ENCODE peak calls at places on chromosomes 4 and X, in four cellular contexts. One of them, this sample, is unnamed.

GRCh38 chr4:133802741-133803140 is 398.8 kb downstream of the PABPC4L start:
- DNase-seq in progenitor cell of endocrine pancreas: no peak
- DNase-seq in activated CD4-positive, alpha-beta memory T cell treated with anti-CD3 and anti-CD28 coated beads, Interleukin-2, amount 10 ng/mL, durations not matched to agents 7 days and 5 days: no peak
- DNase-seq in NCI-H2081: no peak
- DNase-seq in this sample: no peak

GRCh38 chr4:89640620-89641366 is 196.2 kb downstream of the SNCA start:
- DNase-seq in progenitor cell of endocrine pancreas: peak
- DNase-seq in activated CD4-positive, alpha-beta memory T cell treated with anti-CD3 and anti-CD28 coated beads, Interleukin-2, amount 10 ng/mL, durations not matched to agents 7 days and 5 days: no peak
- DNase-seq in NCI-H2081: no peak
- DNase-seq in this sample: peak

GRCh38 chrX:43333543-43333942 is 322.6 kb upstream of the MAOA start:
- DNase-seq in progenitor cell of endocrine pancreas: no peak
- DNase-seq in activated CD4-positive, alpha-beta memory T cell treated with anti-CD3 and anti-CD28 coated beads, Interleukin-2, amount 10 ng/mL, durations not matched to agents 7 days and 5 days: no peak
- DNase-seq in NCI-H2081: no peak
- DNase-seq in this sample: no peak

GRCh38 chrX:86215260-86215659 is 67.0 kb downstream of the DACH2 start:
- DNase-seq in progenitor cell of endocrine pancreas: no peak
- DNase-seq in activated CD4-positive, alpha-beta memory T cell treated with anti-CD3 and anti-CD28 coated beads, Interleukin-2, amount 10 ng/mL, durations not matched to agents 7 days and 5 days: no peak
- DNase-seq in NCI-H2081: no peak
- DNase-seq in this sample: no peak

GRCh38 chrX:26915064-26915463 is 548.1 kb downstream of the PPP4R3C start:
- DNase-seq in progenitor cell of endocrine pancreas: no peak
- DNase-seq in activated CD4-positive, alpha-beta memory T cell treated with anti-CD3 and anti-CD28 coated beads, Interleukin-2, amount 10 ng/mL, durations not matched to agents 7 days and 5 days: no peak
- DNase-seq in NCI-H2081: no peak
- DNase-seq in this sample: no peak

GRCh38 chr4:32544846-32545245 is 1824.7 kb downstream of the PCDH7 start:
- DNase-seq in progenitor cell of endocrine pancreas: no peak
- DNase-seq in activated CD4-positive, alpha-beta memory T cell treated with anti-CD3 and anti-CD28 coated beads, Interleukin-2, amount 10 ng/mL, durations not matched to agents 7 days and 5 days: no peak
- DNase-seq in NCI-H2081: no peak
- DNase-seq in this sample: no peak

GRCh38 chr4:89397464-89397863 is 89.9 kb upstream of the GPRIN3 start:
- DNase-seq in progenitor cell of endocrine pancreas: no peak
- DNase-seq in activated CD4-positive, alpha-beta memory T cell treated with anti-CD3 and anti-CD28 coated beads, Interleukin-2, amount 10 ng/mL, durations not matched to agents 7 days and 5 days: no peak
- DNase-seq in NCI-H2081: no peak
- DNase-seq in this sample: no peak

GRCh38 chr4:53234669-53235068 is 131.2 kb downstream of the SCFD2 start:
- DNase-seq in progenitor cell of endocrine pancreas: no peak
- DNase-seq in activated CD4-positive, alpha-beta memory T cell treated with anti-CD3 and anti-CD28 coated beads, Interleukin-2, amount 10 ng/mL, durations not matched to agents 7 days and 5 days: no peak
- DNase-seq in NCI-H2081: no peak
- DNase-seq in this sample: no peak

GRCh38 chr4:189804884-189805283 is 135.8 kb upstream of the FRG1 start:
- DNase-seq in progenitor cell of endocrine pancreas: no peak
- DNase-seq in activated CD4-positive, alpha-beta memory T cell treated with anti-CD3 and anti-CD28 coated beads, Interleukin-2, amount 10 ng/mL, durations not matched to agents 7 days and 5 days: no peak
- DNase-seq in NCI-H2081: no peak
- DNase-seq in this sample: peak

GRCh38 chrX:138740361-138740760 is 28.8 kb upstream of the FGF13 start:
- DNase-seq in progenitor cell of endocrine pancreas: no peak
- DNase-seq in activated CD4-positive, alpha-beta memory T cell treated with anti-CD3 and anti-CD28 coated beads, Interleukin-2, amount 10 ng/mL, durations not matched to agents 7 days and 5 days: no peak
- DNase-seq in NCI-H2081: no peak
- DNase-seq in this sample: no peak

GRCh38 chr4:78953231-78953630 is 14.0 kb upstream of the PAQR3 start:
- DNase-seq in progenitor cell of endocrine pancreas: no peak
- DNase-seq in activated CD4-positive, alpha-beta memory T cell treated with anti-CD3 and anti-CD28 coated beads, Interleukin-2, amount 10 ng/mL, durations not matched to agents 7 days and 5 days: no peak
- DNase-seq in NCI-H2081: no peak
- DNase-seq in this sample: no peak

GRCh38 chr4:60944070-60944469 is 256.1 kb upstream of the ADGRL3 start:
- DNase-seq in progenitor cell of endocrine pancreas: no peak
- DNase-seq in activated CD4-positive, alpha-beta memory T cell treated with anti-CD3 and anti-CD28 coated beads, Interleukin-2, amount 10 ng/mL, durations not matched to agents 7 days and 5 days: no peak
- DNase-seq in NCI-H2081: no peak
- DNase-seq in this sample: no peak

GRCh38 chr4:182745268-182745667 is 171.9 kb downstream of the DCTD start:
- DNase-seq in progenitor cell of endocrine pancreas: no peak
- DNase-seq in activated CD4-positive, alpha-beta memory T cell treated with anti-CD3 and anti-CD28 coated beads, Interleukin-2, amount 10 ng/mL, durations not matched to agents 7 days and 5 days: no peak
- DNase-seq in NCI-H2081: peak
- DNase-seq in this sample: no peak

GRCh38 chr4:181538435-181538834 is 704.8 kb upstream of the TENM3 start:
- DNase-seq in progenitor cell of endocrine pancreas: no peak
- DNase-seq in activated CD4-positive, alpha-beta memory T cell treated with anti-CD3 and anti-CD28 coated beads, Interleukin-2, amount 10 ng/mL, durations not matched to agents 7 days and 5 days: no peak
- DNase-seq in NCI-H2081: no peak
- DNase-seq in this sample: no peak

GRCh38 chr4:139314047-139314800 is 11.9 kb upstream of the NDUFC1 start:
- DNase-seq in progenitor cell of endocrine pancreas: no peak
- DNase-seq in activated CD4-positive, alpha-beta memory T cell treated with anti-CD3 and anti-CD28 coated beads, Interleukin-2, amount 10 ng/mL, durations not matched to agents 7 days and 5 days: no peak
- DNase-seq in NCI-H2081: no peak
- DNase-seq in this sample: no peak